ENCODE peak calls at places on chromosomes 2 and 18, in ten cellular contexts. One of them, this sample, is unnamed.
A peak's percentile ranks its signal among the peaks of the same experiment; 100 is the strongest.

GRCh38 chr2:215684448-215685217 is 248.8 kb upstream of the FN1 start:
- DNase-seq in fibroblast of lung: peak; percentile 41
- DNase-seq in thyroid gland: no peak
- DNase-seq in MM.1S: no peak
- DNase-seq in endothelial cell of umbilical vein: no peak
- DNase-seq in ascending aorta: no peak
- DNase-seq in IMR-90: peak; percentile 76
- DNase-seq in lung: no peak
- DNase-seq in psoas muscle: no peak
- DNase-seq in cardiac muscle cell: peak; percentile 44
- DNase-seq in this sample: no peak

GRCh38 chr18:7619676-7620075 is 52.6 kb downstream of the PTPRM start:
- DNase-seq in fibroblast of lung: no peak
- DNase-seq in thyroid gland: no peak
- DNase-seq in MM.1S: no peak
- DNase-seq in endothelial cell of umbilical vein: no peak
- DNase-seq in ascending aorta: no peak
- DNase-seq in IMR-90: no peak
- DNase-seq in lung: no peak
- DNase-seq in psoas muscle: no peak
- DNase-seq in cardiac muscle cell: no peak
- DNase-seq in this sample: no peak

GRCh38 chr2:120231974-120232635 is 8.9 kb upstream of the TMEM185B start:
- DNase-seq in fibroblast of lung: peak; percentile 61
- DNase-seq in thyroid gland: peak; percentile 66
- DNase-seq in MM.1S: peak; percentile 96
- DNase-seq in endothelial cell of umbilical vein: no peak
- DNase-seq in ascending aorta: no peak
- DNase-seq in IMR-90: peak; percentile 50
- DNase-seq in lung: peak; percentile 40
- DNase-seq in psoas muscle: no peak
- DNase-seq in cardiac muscle cell: no peak
- DNase-seq in this sample: no peak

GRCh38 chr2:195026261-195026660 is 630.8 kb upstream of the SLC39A10 start:
- DNase-seq in fibroblast of lung: peak; percentile 47
- DNase-seq in thyroid gland: no peak
- DNase-seq in MM.1S: no peak
- DNase-seq in endothelial cell of umbilical vein: no peak
- DNase-seq in ascending aorta: no peak
- DNase-seq in IMR-90: peak; percentile 6
- DNase-seq in lung: no peak
- DNase-seq in psoas muscle: no peak
- DNase-seq in cardiac muscle cell: no peak
- DNase-seq in this sample: no peak

GRCh38 chr2:12296120-12296519 is 420.6 kb upstream of the TRIB2 start:
- DNase-seq in fibroblast of lung: no peak
- DNase-seq in thyroid gland: no peak
- DNase-seq in MM.1S: no peak
- DNase-seq in endothelial cell of umbilical vein: no peak
- DNase-seq in ascending aorta: no peak
- DNase-seq in IMR-90: no peak
- DNase-seq in lung: no peak
- DNase-seq in psoas muscle: no peak
- DNase-seq in cardiac muscle cell: no peak
- DNase-seq in this sample: no peak

GRCh38 chr18:56309104-56309503 is 329.3 kb downstream of the TXNL1 start:
- DNase-seq in fibroblast of lung: no peak
- DNase-seq in thyroid gland: no peak
- DNase-seq in MM.1S: no peak
- DNase-seq in endothelial cell of umbilical vein: peak; percentile 41
- DNase-seq in ascending aorta: no peak
- DNase-seq in IMR-90: peak; percentile 35
- DNase-seq in lung: no peak
- DNase-seq in psoas muscle: no peak
- DNase-seq in cardiac muscle cell: no peak
- DNase-seq in this sample: no peak

GRCh38 chr2:175690113-175690716 is 311.9 kb downstream of the LNPK start:
- DNase-seq in fibroblast of lung: peak; percentile 83
- DNase-seq in thyroid gland: no peak
- DNase-seq in MM.1S: peak; percentile 58
- DNase-seq in endothelial cell of umbilical vein: peak; percentile 81
- DNase-seq in ascending aorta: no peak
- DNase-seq in IMR-90: peak; percentile 78
- DNase-seq in lung: no peak
- DNase-seq in psoas muscle: no peak
- DNase-seq in cardiac muscle cell: peak; percentile 78
- DNase-seq in this sample: no peak

GRCh38 chr2:204628926-204629661 is 83.8 kb downstream of the PARD3B start:
- DNase-seq in fibroblast of lung: peak; percentile 19
- DNase-seq in thyroid gland: no peak
- DNase-seq in MM.1S: no peak
- DNase-seq in endothelial cell of umbilical vein: peak; percentile 14
- DNase-seq in ascending aorta: no peak
- DNase-seq in IMR-90: peak; percentile 26
- DNase-seq in lung: no peak
- DNase-seq in psoas muscle: no peak
- DNase-seq in cardiac muscle cell: peak; percentile 27
- DNase-seq in this sample: no peak

GRCh38 chr2:3491306-3491705 is 28.0 kb downstream of the ADI1 start:
- DNase-seq in fibroblast of lung: no peak
- DNase-seq in thyroid gland: no peak
- DNase-seq in MM.1S: no peak
- DNase-seq in endothelial cell of umbilical vein: no peak
- DNase-seq in ascending aorta: no peak
- DNase-seq in IMR-90: no peak
- DNase-seq in lung: no peak
- DNase-seq in psoas muscle: no peak
- DNase-seq in cardiac muscle cell: no peak
- DNase-seq in this sample: no peak

GRCh38 chr2:172725741-172726140 is 9.9 kb upstream of the RAPGEF4 start:
- DNase-seq in fibroblast of lung: no peak
- DNase-seq in thyroid gland: no peak
- DNase-seq in MM.1S: no peak
- DNase-seq in endothelial cell of umbilical vein: no peak
- DNase-seq in ascending aorta: no peak
- DNase-seq in IMR-90: no peak
- DNase-seq in lung: no peak
- DNase-seq in psoas muscle: no peak
- DNase-seq in cardiac muscle cell: no peak
- DNase-seq in this sample: no peak

GRCh38 chr2:44655401-44655864 is 286.1 kb upstream of the SIX3 start:
- DNase-seq in fibroblast of lung: no peak
- DNase-seq in thyroid gland: no peak
- DNase-seq in MM.1S: no peak
- DNase-seq in endothelial cell of umbilical vein: no peak
- DNase-seq in ascending aorta: no peak
- DNase-seq in IMR-90: no peak
- DNase-seq in lung: no peak
- DNase-seq in psoas muscle: no peak
- DNase-seq in cardiac muscle cell: no peak
- DNase-seq in this sample: no peak

GRCh38 chr2:163775304-163775703 is 39.5 kb upstream of the FIGN start:
- DNase-seq in fibroblast of lung: no peak
- DNase-seq in thyroid gland: no peak
- DNase-seq in MM.1S: no peak
- DNase-seq in endothelial cell of umbilical vein: peak; percentile 38
- DNase-seq in ascending aorta: no peak
- DNase-seq in IMR-90: no peak
- DNase-seq in lung: no peak
- DNase-seq in psoas muscle: no peak
- DNase-seq in cardiac muscle cell: peak; percentile 25
- DNase-seq in this sample: no peak

GRCh38 chr2:100192825-100193224 is 50.4 kb upstream of the AFF3 start:
- DNase-seq in fibroblast of lung: peak; percentile 31
- DNase-seq in thyroid gland: no peak
- DNase-seq in MM.1S: no peak
- DNase-seq in endothelial cell of umbilical vein: no peak
- DNase-seq in ascending aorta: no peak
- DNase-seq in IMR-90: no peak
- DNase-seq in lung: no peak
- DNase-seq in psoas muscle: no peak
- DNase-seq in cardiac muscle cell: no peak
- DNase-seq in this sample: no peak

GRCh38 chr18:6542296-6542695 is 127.6 kb upstream of the L3MBTL4 start:
- DNase-seq in fibroblast of lung: no peak
- DNase-seq in thyroid gland: no peak
- DNase-seq in MM.1S: no peak
- DNase-seq in endothelial cell of umbilical vein: no peak
- DNase-seq in ascending aorta: no peak
- DNase-seq in IMR-90: no peak
- DNase-seq in lung: no peak
- DNase-seq in psoas muscle: no peak
- DNase-seq in cardiac muscle cell: no peak
- DNase-seq in this sample: no peak

GRCh38 chr2:208142255-208142924 is 3.6 kb downstream of the CRYGB start:
- DNase-seq in fibroblast of lung: peak; percentile 8
- DNase-seq in thyroid gland: no peak
- DNase-seq in MM.1S: no peak
- DNase-seq in endothelial cell of umbilical vein: peak; percentile 6
- DNase-seq in ascending aorta: no peak
- DNase-seq in IMR-90: peak; percentile 4
- DNase-seq in lung: no peak
- DNase-seq in psoas muscle: no peak
- DNase-seq in cardiac muscle cell: peak; percentile 12
- DNase-seq in this sample: no peak

GRCh38 chr2:37191747-37192146 is 3.3 kb upstream of the SULT6B1 start:
- DNase-seq in fibroblast of lung: no peak
- DNase-seq in thyroid gland: no peak
- DNase-seq in MM.1S: no peak
- DNase-seq in endothelial cell of umbilical vein: no peak
- DNase-seq in ascending aorta: no peak
- DNase-seq in IMR-90: no peak
- DNase-seq in lung: no peak
- DNase-seq in psoas muscle: no peak
- DNase-seq in cardiac muscle cell: no peak
- DNase-seq in this sample: no peak

GRCh38 chr2:37191253-37191652 is 2.8 kb upstream of the SULT6B1 start:
- DNase-seq in fibroblast of lung: no peak
- DNase-seq in thyroid gland: no peak
- DNase-seq in MM.1S: no peak
- DNase-seq in endothelial cell of umbilical vein: no peak
- DNase-seq in ascending aorta: no peak
- DNase-seq in IMR-90: no peak
- DNase-seq in lung: no peak
- DNase-seq in psoas muscle: no peak
- DNase-seq in cardiac muscle cell: no peak
- DNase-seq in this sample: no peak

GRCh38 chr2:37188570-37188969 is at the start of gene SULT6B1:
- DNase-seq in fibroblast of lung: no peak
- DNase-seq in thyroid gland: no peak
- DNase-seq in MM.1S: no peak
- DNase-seq in endothelial cell of umbilical vein: no peak
- DNase-seq in ascending aorta: no peak
- DNase-seq in IMR-90: no peak
- DNase-seq in lung: no peak
- DNase-seq in psoas muscle: no peak
- DNase-seq in cardiac muscle cell: no peak
- DNase-seq in this sample: no peak

GRCh38 chr2:37189452-37190153 is 1.1 kb upstream of the SULT6B1 start:
- DNase-seq in fibroblast of lung: peak; percentile 86
- DNase-seq in thyroid gland: no peak
- DNase-seq in MM.1S: no peak
- DNase-seq in endothelial cell of umbilical vein: peak; percentile 63
- DNase-seq in ascending aorta: no peak
- DNase-seq in IMR-90: peak; percentile 90
- DNase-seq in lung: no peak
- DNase-seq in psoas muscle: no peak
- DNase-seq in cardiac muscle cell: peak; percentile 83
- DNase-seq in this sample: no peak

DNA sequence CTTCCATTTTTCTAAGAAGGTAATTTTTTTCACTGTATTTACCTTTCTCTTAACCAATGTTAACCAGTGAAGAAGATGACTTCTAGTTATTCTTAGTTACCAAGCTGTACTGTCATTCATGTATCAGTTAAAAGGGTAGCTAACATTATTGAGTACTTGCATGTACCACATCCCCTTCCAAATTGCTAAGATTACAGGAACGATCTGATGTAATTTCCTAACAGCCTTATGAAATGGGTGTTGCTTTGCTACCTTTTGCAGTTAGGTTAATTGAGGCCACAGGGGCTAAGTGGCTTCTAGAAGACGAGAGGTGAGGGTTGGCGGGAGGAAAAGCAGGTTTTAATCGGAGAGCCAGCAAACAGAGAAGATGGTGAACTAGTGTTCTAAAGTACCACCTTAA is 1.8 kb upstream of the SULT6B1 start:
- DNase-seq in fibroblast of lung: peak; percentile 9
- DNase-seq in thyroid gland: no peak
- DNase-seq in MM.1S: no peak
- DNase-seq in endothelial cell of umbilical vein: no peak
- DNase-seq in ascending aorta: no peak
- DNase-seq in IMR-90: no peak
- DNase-seq in lung: no peak
- DNase-seq in psoas muscle: no peak
- DNase-seq in cardiac muscle cell: no peak
- DNase-seq in this sample: no peak
- H3K4me3 ChIP-seq in fibroblast of lung: no peak overlapping the region
- H3K4me3 ChIP-seq in thyroid gland: no peak overlapping the region
- H3K4me3 ChIP-seq in MM.1S: no peak overlapping the region
- H3K4me3 ChIP-seq in endothelial cell of umbilical vein: no peak overlapping the region
- H3K4me3 ChIP-seq in ascending aorta: no peak overlapping the region
- H3K4me3 ChIP-seq in IMR-90: no peak overlapping the region
- H3K4me3 ChIP-seq in lung: no peak overlapping the region
- H3K4me3 ChIP-seq in psoas muscle: no peak overlapping the region
- H3K4me3 ChIP-seq in cardiac muscle cell: no peak overlapping the region
- H3K4me3 ChIP-seq in this sample: no peak overlapping the region

GRCh38 chr18:58995663-58996062 is 131.0 kb downstream of the ZNF532 start:
- DNase-seq in fibroblast of lung: no peak
- DNase-seq in thyroid gland: no peak
- DNase-seq in MM.1S: no peak
- DNase-seq in endothelial cell of umbilical vein: no peak
- DNase-seq in ascending aorta: no peak
- DNase-seq in IMR-90: no peak
- DNase-seq in lung: no peak
- DNase-seq in psoas muscle: no peak
- DNase-seq in cardiac muscle cell: no peak
- DNase-seq in this sample: no peak
- H3K4me1 ChIP-seq in fibroblast of lung: peaks cover 25% of the 10 kb centered on the region
- H3K4me1 ChIP-seq in thyroid gland: peaks cover 44% of the 10 kb centered on the region
- H3K4me1 ChIP-seq in MM.1S: peaks cover 29% of the 10 kb centered on the region
- H3K4me1 ChIP-seq in endothelial cell of umbilical vein: peaks cover 51% of the 10 kb centered on the region
- H3K4me1 ChIP-seq in ascending aorta: peaks cover 22% of the 10 kb centered on the region
- H3K4me1 ChIP-seq in IMR-90: peaks cover 11% of the 10 kb centered on the region
- H3K4me1 ChIP-seq in lung: peaks cover 26% of the 10 kb centered on the region
- H3K4me1 ChIP-seq in psoas muscle: peaks cover 58% of the 10 kb centered on the region
- H3K4me1 ChIP-seq in cardiac muscle cell: no peaks in the 10 kb centered on the region
- H3K4me1 ChIP-seq in this sample: peaks cover 88% of the 10 kb centered on the region

GRCh38 chr18:62720766-62721613 is 5.6 kb downstream of the PHLPP1 start:
- DNase-seq in fibroblast of lung: no peak
- DNase-seq in thyroid gland: no peak
- DNase-seq in MM.1S: no peak
- DNase-seq in endothelial cell of umbilical vein: no peak
- DNase-seq in ascending aorta: no peak
- DNase-seq in IMR-90: no peak
- DNase-seq in lung: no peak
- DNase-seq in psoas muscle: no peak
- DNase-seq in cardiac muscle cell: no peak
- DNase-seq in this sample: no peak
- H3K4me3 ChIP-seq in fibroblast of lung: no peak overlapping the region
- H3K4me3 ChIP-seq in thyroid gland: no peak overlapping the region
- H3K4me3 ChIP-seq in MM.1S: no peak overlapping the region
- H3K4me3 ChIP-seq in endothelial cell of umbilical vein: no peak overlapping the region
- H3K4me3 ChIP-seq in ascending aorta: no peak overlapping the region
- H3K4me3 ChIP-seq in IMR-90: no peak overlapping the region
- H3K4me3 ChIP-seq in lung: no peak overlapping the region
- H3K4me3 ChIP-seq in psoas muscle: no peak overlapping the region
- H3K4me3 ChIP-seq in cardiac muscle cell: peak overlapping the region; percentile 5
- H3K4me3 ChIP-seq in this sample: no peak overlapping the region

GRCh38 chr18:35282353-35282752 is 7.7 kb downstream of the ZSCAN30 start:
- DNase-seq in fibroblast of lung: peak; percentile 85
- DNase-seq in thyroid gland: no peak
- DNase-seq in MM.1S: no peak
- DNase-seq in endothelial cell of umbilical vein: peak; percentile 84
- DNase-seq in ascending aorta: no peak
- DNase-seq in IMR-90: peak; percentile 95
- DNase-seq in lung: no peak
- DNase-seq in psoas muscle: no peak
- DNase-seq in cardiac muscle cell: peak; percentile 64
- DNase-seq in this sample: no peak
- H3K4me1 ChIP-seq in fibroblast of lung: peaks cover 3% of the 10 kb centered on the region
- H3K4me1 ChIP-seq in thyroid gland: no peaks in the 10 kb centered on the region
- H3K4me1 ChIP-seq in MM.1S: no peaks in the 10 kb centered on the region
- H3K4me1 ChIP-seq in endothelial cell of umbilical vein: peaks cover 33% of the 10 kb centered on the region
- H3K4me1 ChIP-seq in ascending aorta: no peaks in the 10 kb centered on the region
- H3K4me1 ChIP-seq in IMR-90: peaks cover 5% of the 10 kb centered on the region
- H3K4me1 ChIP-seq in lung: no peaks in the 10 kb centered on the region
- H3K4me1 ChIP-seq in psoas muscle: peaks cover 10% of the 10 kb centered on the region
- H3K4me1 ChIP-seq in cardiac muscle cell: no peaks in the 10 kb centered on the region
- H3K4me1 ChIP-seq in this sample: peaks cover 32% of the 10 kb centered on the region